ENCODE peak calls at places on chromosomes 4 and X, in seven cellular contexts. Q is choroid plexus epithelial cell, O is H54, Y is hepatocyte, F is A549, I is endothelial cell, V is brain microvascular endothelial cell. P is an unnamed sample.

GRCh38 chrX:56783450-56783831 is 54.4 kb downstream of the NBDY start:
- DNase-seq in I (no peak), V (no peak), Q (no peak), O (no peak), Y (no peak), F (no peak), P (no peak)

GRCh38 chrX:13311560-13311959 is 8.3 kb downstream of the ATXN3L start:
- DNase-seq in O (no peak), I (no peak), Y (no peak), F (no peak), V (no peak), Q (no peak), P (no peak)

GRCh38 chrX:130702867-130703707 is 199.9 kb downstream of the ENOX2 start:
- DNase-seq in Q (no peak), V (no peak), I (no peak), F (no peak), O (no peak), Y (no peak), P (no peak)

GRCh38 chr4:1983846-1984405 is 24.8 kb downstream of the NELFA start:
- DNase-seq in Y (no peak), V (no peak), F (no peak), I (no peak), O (no peak), Q (no peak), P (no peak)

GRCh38 chr4:88818650-88819470 is 121.2 kb upstream of the NAP1L5 start:
- DNase-seq in F (peak), I (peak), Y (peak), O (no peak), V (peak), Q (peak), P (peak)

GRCh38 chr4:55336138-55337034 is 9.7 kb upstream of the SRD5A3 start:
- DNase-seq in O (no peak), V (no peak), F (no peak), Y (no peak), I (no peak), Q (no peak), P (no peak)

GRCh38 chrX:18753603-18754002 is 46.2 kb downstream of the PPEF1 start:
- DNase-seq in V (no peak), F (no peak), Q (peak), I (no peak), O (no peak), Y (no peak), P (no peak)

GRCh38 chrX:64977830-64978229 is 1.6 kb upstream of the ZC4H2 start:
- DNase-seq in O (no peak), V (no peak), F (no peak), I (no peak), Q (no peak), Y (no peak), P (peak)

GRCh38 chr4:173413043-173413442 is 14.1 kb upstream of the SCRG1 start:
- DNase-seq in I (no peak), F (no peak), Q (peak), V (peak), O (no peak), Y (peak), P (no peak)

GRCh38 chr4:180640193-180640592 is 1603.0 kb upstream of the TENM3 start:
- DNase-seq in F (no peak), I (no peak), Y (no peak), Q (no peak), V (no peak), O (no peak), P (no peak)

GRCh38 chr4:4762909-4763814 is 96.3 kb upstream of the MSX1 start:
- DNase-seq in V (peak), Y (peak), O (peak), F (peak), Q (peak), I (peak), P (peak)

P was measured in RCC 7860.